ENCODE peak calls at places on chromosome 18, in five cellular contexts. One of them, this sample, is unnamed.
A peak's percentile ranks its signal among the peaks of the same experiment; 100 is the strongest.

GRCh38 chr18:50218432-50219197 is 23.7 kb upstream of the MYO5B start:
- DNase-seq in germinal center: peak; percentile 52
- DNase-seq in OCI-LY7: peak; percentile 54
- DNase-seq in pulmonary artery endothelial cell: no peak
- DNase-seq in AG09309: no peak
- DNase-seq in this sample: no peak

GRCh38 chr18:26977791-26978190 is 112.3 kb upstream of the AQP4 start:
- DNase-seq in pulmonary artery endothelial cell: no peak
- DNase-seq in OCI-LY7: peak; percentile 34
- DNase-seq in AG09309: no peak
- DNase-seq in germinal center: no peak
- DNase-seq in this sample: no peak

GRCh38 chr18:8562914-8563313 is 46.3 kb upstream of the RAB12 start:
- DNase-seq in pulmonary artery endothelial cell: no peak
- DNase-seq in AG09309: no peak
- DNase-seq in OCI-LY7: no peak
- DNase-seq in germinal center: no peak
- DNase-seq in this sample: no peak

GRCh38 chr18:67504739-67505138 is 11.8 kb downstream of the DSEL start:
- DNase-seq in germinal center: no peak
- DNase-seq in AG09309: no peak
- DNase-seq in pulmonary artery endothelial cell: no peak
- DNase-seq in OCI-LY7: no peak
- DNase-seq in this sample: no peak

GRCh38 chr18:34511879-34512278 is 198.2 kb upstream of the DTNA start:
- DNase-seq in OCI-LY7: no peak
- DNase-seq in pulmonary artery endothelial cell: no peak
- DNase-seq in AG09309: no peak
- DNase-seq in germinal center: no peak
- DNase-seq in this sample: no peak

GRCh38 chr18:58336605-58337004 is 292.3 kb downstream of the ALPK2 start:
- DNase-seq in germinal center: no peak
- DNase-seq in pulmonary artery endothelial cell: no peak
- DNase-seq in AG09309: no peak
- DNase-seq in OCI-LY7: no peak
- DNase-seq in this sample: no peak

GRCh38 chr18:58205087-58205779 is 161.2 kb downstream of the NEDD4L start:
- DNase-seq in AG09309: peak; percentile 79
- DNase-seq in pulmonary artery endothelial cell: no peak
- DNase-seq in OCI-LY7: no peak
- DNase-seq in germinal center: no peak
- DNase-seq in this sample: no peak

GRCh38 chr18:13386891-13387801 is 168.6 kb downstream of the LDLRAD4 start:
- DNase-seq in OCI-LY7: no peak
- DNase-seq in pulmonary artery endothelial cell: no peak
- DNase-seq in AG09309: no peak
- DNase-seq in germinal center: no peak
- DNase-seq in this sample: no peak

GRCh38 chr18:12722731-12723130 is 19.9 kb downstream of the PSMG2 start:
- DNase-seq in OCI-LY7: no peak
- DNase-seq in pulmonary artery endothelial cell: no peak
- DNase-seq in AG09309: no peak
- DNase-seq in germinal center: no peak
- DNase-seq in this sample: no peak

GRCh38 chr18:45688113-45688512 is 35.9 kb upstream of the SLC14A1 start:
- DNase-seq in germinal center: no peak
- DNase-seq in OCI-LY7: no peak
- DNase-seq in AG09309: no peak
- DNase-seq in pulmonary artery endothelial cell: no peak
- DNase-seq in this sample: no peak

GRCh38 chr18:54932472-54932871 is 26.8 kb downstream of the CCDC68 start:
- DNase-seq in OCI-LY7: no peak
- DNase-seq in germinal center: no peak
- DNase-seq in pulmonary artery endothelial cell: no peak
- DNase-seq in AG09309: no peak
- DNase-seq in this sample: no peak

GRCh38 chr18:32200766-32201165 is 10.9 kb downstream of the MEP1B start:
- DNase-seq in OCI-LY7: no peak
- DNase-seq in germinal center: no peak
- DNase-seq in pulmonary artery endothelial cell: no peak
- DNase-seq in AG09309: no peak
- DNase-seq in this sample: no peak

GRCh38 chr18:10463096-10463495 is 8.7 kb downstream of the APCDD1 start:
- DNase-seq in germinal center: no peak
- DNase-seq in pulmonary artery endothelial cell: no peak
- DNase-seq in AG09309: no peak
- DNase-seq in OCI-LY7: no peak
- DNase-seq in this sample: no peak

GRCh38 chr18:8946046-8946838 is 156.3 kb upstream of the NDUFV2 start:
- DNase-seq in AG09309: peak; percentile 97
- DNase-seq in germinal center: no peak
- DNase-seq in OCI-LY7: no peak
- DNase-seq in pulmonary artery endothelial cell: no peak
- DNase-seq in this sample: no peak

GRCh38 chr18:36762074-36762473 is 66.7 kb downstream of the TPGS2 start:
- DNase-seq in germinal center: no peak
- DNase-seq in AG09309: no peak
- DNase-seq in pulmonary artery endothelial cell: no peak
- DNase-seq in OCI-LY7: no peak
- DNase-seq in this sample: no peak

GRCh38 chr18:40957533-40958070 is 997.4 kb upstream of the PIK3C3 start:
- DNase-seq in AG09309: no peak
- DNase-seq in OCI-LY7: no peak
- DNase-seq in pulmonary artery endothelial cell: no peak
- DNase-seq in germinal center: no peak
- DNase-seq in this sample: no peak

GRCh38 chr18:42268793-42269192 is 313.8 kb downstream of the PIK3C3 start:
- DNase-seq in OCI-LY7: no peak
- DNase-seq in pulmonary artery endothelial cell: no peak
- DNase-seq in germinal center: no peak
- DNase-seq in AG09309: no peak
- DNase-seq in this sample: no peak

GRCh38 chr18:76350134-76351025 is 144.7 kb downstream of the ZNF516 start:
- DNase-seq in pulmonary artery endothelial cell: no peak
- DNase-seq in germinal center: no peak
- DNase-seq in AG09309: no peak
- DNase-seq in OCI-LY7: no peak
- DNase-seq in this sample: no peak

GRCh38 chr18:11366410-11366809 is 217.0 kb upstream of the PIEZO2 start:
- DNase-seq in germinal center: no peak
- DNase-seq in AG09309: peak; percentile 3
- DNase-seq in OCI-LY7: no peak
- DNase-seq in pulmonary artery endothelial cell: no peak
- DNase-seq in this sample: no peak

GRCh38 chr18:55351980-55352714 is 235.8 kb downstream of the TCF4 start:
- DNase-seq in germinal center: no peak
- DNase-seq in OCI-LY7: no peak
- DNase-seq in AG09309: no peak
- DNase-seq in pulmonary artery endothelial cell: no peak
- DNase-seq in this sample: no peak

GRCh38 chr18:47118986-47119385 is 31.3 kb downstream of the HDHD2 start:
- DNase-seq in pulmonary artery endothelial cell: no peak
- DNase-seq in AG09309: peak; percentile 45
- DNase-seq in OCI-LY7: no peak
- DNase-seq in germinal center: no peak
- DNase-seq in this sample: no peak

GRCh38 chr18:2338601-2339000 is 232.7 kb downstream of the METTL4 start:
- DNase-seq in pulmonary artery endothelial cell: no peak
- DNase-seq in germinal center: no peak
- DNase-seq in AG09309: no peak
- DNase-seq in OCI-LY7: no peak
- DNase-seq in this sample: no peak

GRCh38 chr18:79413025-79413424 is 17.3 kb downstream of the NFATC1 start:
- DNase-seq in germinal center: no peak
- DNase-seq in pulmonary artery endothelial cell: no peak
- DNase-seq in OCI-LY7: no peak
- DNase-seq in AG09309: no peak
- DNase-seq in this sample: no peak

GRCh38 chr18:48805826-48806535 is 144.8 kb downstream of the SMAD7 start:
- DNase-seq in AG09309: no peak
- DNase-seq in germinal center: no peak
- DNase-seq in OCI-LY7: no peak
- DNase-seq in pulmonary artery endothelial cell: no peak
- DNase-seq in this sample: no peak

GRCh38 chr18:26309283-26309682 is 83.0 kb downstream of the TAF4B start:
- DNase-seq in germinal center: no peak
- DNase-seq in OCI-LY7: no peak
- DNase-seq in pulmonary artery endothelial cell: no peak
- DNase-seq in AG09309: no peak
- DNase-seq in this sample: no peak

GRCh38 chr18:33201509-33201926 is 239.0 kb downstream of the CCDC178 start:
- DNase-seq in pulmonary artery endothelial cell: no peak
- DNase-seq in OCI-LY7: no peak
- DNase-seq in AG09309: no peak
- DNase-seq in germinal center: peak; percentile 6
- DNase-seq in this sample: no peak

GRCh38 chr18:74963820-74964446 is 245.0 kb downstream of the PTGR3 start:
- DNase-seq in germinal center: no peak
- DNase-seq in AG09309: no peak
- DNase-seq in OCI-LY7: peak; percentile 26
- DNase-seq in pulmonary artery endothelial cell: peak; percentile 1
- DNase-seq in this sample: no peak

GRCh38 chr18:12827588-12827987 is 56.4 kb downstream of the PTPN2 start:
- DNase-seq in pulmonary artery endothelial cell: no peak
- DNase-seq in AG09309: no peak
- DNase-seq in OCI-LY7: no peak
- DNase-seq in germinal center: no peak
- DNase-seq in this sample: no peak

GRCh38 chr18:56532176-56532840 is 106.1 kb downstream of the TXNL1 start:
- DNase-seq in pulmonary artery endothelial cell: no peak
- DNase-seq in OCI-LY7: no peak
- DNase-seq in AG09309: no peak
- DNase-seq in germinal center: no peak
- DNase-seq in this sample: no peak